ENCODE peak calls at places on chromosome 9, in eight cellular contexts. One of them, this sample, is unnamed.

GRCh38 chr9:88989961-88990570 is 1.2 kb upstream of the S1PR3 start:
- DNase-seq in GM12865: no peak
- DNase-seq in activated T-helper 1 cell treated with anti-CD3 and anti-CD28 coated beads, Interleukin-12 subunit alpha, Interleukin-12 subunit beta, Interleukin-2, Interleukin-4 antibody, amounts not matched to agents 30 ng/mL and 10 ng/mL and 1 ng/mL, durations not matched to agents 14 hours and 24 hours and 36 hours: no peak
- DNase-seq in HL-60: no peak
- DNase-seq in hypothalamus: no peak
- DNase-seq in fibroblast of the conjunctiva: no peak
- DNase-seq in hepatocyte: no peak
- DNase-seq in neural crest cell: no peak
- DNase-seq in this sample: no peak

GRCh38 chr9:117772960-117773359 is 68.8 kb downstream of the TLR4 start:
- DNase-seq in GM12865: no peak
- DNase-seq in activated T-helper 1 cell treated with anti-CD3 and anti-CD28 coated beads, Interleukin-12 subunit alpha, Interleukin-12 subunit beta, Interleukin-2, Interleukin-4 antibody, amounts not matched to agents 30 ng/mL and 10 ng/mL and 1 ng/mL, durations not matched to agents 14 hours and 24 hours and 36 hours: no peak
- DNase-seq in HL-60: no peak
- DNase-seq in hypothalamus: no peak
- DNase-seq in fibroblast of the conjunctiva: peak; percentile 21
- DNase-seq in hepatocyte: peak; percentile 56
- DNase-seq in neural crest cell: no peak
- DNase-seq in this sample: peak; percentile 55

GRCh38 chr9:23825700-23826099 is 340 bp downstream of the ELAVL2 start:
- DNase-seq in GM12865: no peak
- DNase-seq in activated T-helper 1 cell treated with anti-CD3 and anti-CD28 coated beads, Interleukin-12 subunit alpha, Interleukin-12 subunit beta, Interleukin-2, Interleukin-4 antibody, amounts not matched to agents 30 ng/mL and 10 ng/mL and 1 ng/mL, durations not matched to agents 14 hours and 24 hours and 36 hours: no peak
- DNase-seq in HL-60: no peak
- DNase-seq in hypothalamus: no peak
- DNase-seq in fibroblast of the conjunctiva: no peak
- DNase-seq in hepatocyte: no peak
- DNase-seq in neural crest cell: no peak
- DNase-seq in this sample: no peak

GRCh38 chr9:131481441-131482342 is 21.0 kb upstream of the POMT1 start:
- DNase-seq in GM12865: no peak
- DNase-seq in activated T-helper 1 cell treated with anti-CD3 and anti-CD28 coated beads, Interleukin-12 subunit alpha, Interleukin-12 subunit beta, Interleukin-2, Interleukin-4 antibody, amounts not matched to agents 30 ng/mL and 10 ng/mL and 1 ng/mL, durations not matched to agents 14 hours and 24 hours and 36 hours: no peak
- DNase-seq in HL-60: no peak
- DNase-seq in hypothalamus: no peak
- DNase-seq in fibroblast of the conjunctiva: no peak
- DNase-seq in hepatocyte: peak; percentile 53
- DNase-seq in neural crest cell: no peak
- DNase-seq in this sample: no peak

GRCh38 chr9:134024393-134024792 is 888 bp upstream of the BRD3OS start:
- DNase-seq in GM12865: no peak
- DNase-seq in activated T-helper 1 cell treated with anti-CD3 and anti-CD28 coated beads, Interleukin-12 subunit alpha, Interleukin-12 subunit beta, Interleukin-2, Interleukin-4 antibody, amounts not matched to agents 30 ng/mL and 10 ng/mL and 1 ng/mL, durations not matched to agents 14 hours and 24 hours and 36 hours: no peak
- DNase-seq in HL-60: no peak
- DNase-seq in hypothalamus: no peak
- DNase-seq in fibroblast of the conjunctiva: no peak
- DNase-seq in hepatocyte: no peak
- DNase-seq in neural crest cell: no peak
- DNase-seq in this sample: no peak

GRCh38 chr9:292915-293314 is 78.2 kb downstream of the DOCK8 start:
- DNase-seq in GM12865: no peak
- DNase-seq in activated T-helper 1 cell treated with anti-CD3 and anti-CD28 coated beads, Interleukin-12 subunit alpha, Interleukin-12 subunit beta, Interleukin-2, Interleukin-4 antibody, amounts not matched to agents 30 ng/mL and 10 ng/mL and 1 ng/mL, durations not matched to agents 14 hours and 24 hours and 36 hours: no peak
- DNase-seq in HL-60: no peak
- DNase-seq in hypothalamus: no peak
- DNase-seq in fibroblast of the conjunctiva: no peak
- DNase-seq in hepatocyte: no peak
- DNase-seq in neural crest cell: no peak
- DNase-seq in this sample: no peak

GRCh38 chr9:127455299-127455992 is 4.1 kb downstream of the LRSAM1 start:
- DNase-seq in GM12865: peak; percentile 30
- DNase-seq in activated T-helper 1 cell treated with anti-CD3 and anti-CD28 coated beads, Interleukin-12 subunit alpha, Interleukin-12 subunit beta, Interleukin-2, Interleukin-4 antibody, amounts not matched to agents 30 ng/mL and 10 ng/mL and 1 ng/mL, durations not matched to agents 14 hours and 24 hours and 36 hours: no peak
- DNase-seq in HL-60: peak; percentile 89
- DNase-seq in hypothalamus: no peak
- DNase-seq in fibroblast of the conjunctiva: no peak
- DNase-seq in hepatocyte: no peak
- DNase-seq in neural crest cell: no peak
- DNase-seq in this sample: no peak

GRCh38 chr9:69325409-69326212 is 596 bp downstream of the ENTREP1 start:
- DNase-seq in GM12865: no peak
- DNase-seq in activated T-helper 1 cell treated with anti-CD3 and anti-CD28 coated beads, Interleukin-12 subunit alpha, Interleukin-12 subunit beta, Interleukin-2, Interleukin-4 antibody, amounts not matched to agents 30 ng/mL and 10 ng/mL and 1 ng/mL, durations not matched to agents 14 hours and 24 hours and 36 hours: no peak
- DNase-seq in HL-60: no peak
- DNase-seq in hypothalamus: peak; percentile 16
- DNase-seq in fibroblast of the conjunctiva: no peak
- DNase-seq in hepatocyte: peak; percentile 43
- DNase-seq in neural crest cell: no peak
- DNase-seq in this sample: no peak

GRCh38 chr9:29199975-29200374 is 1626.7 kb upstream of the C9orf72 start:
- DNase-seq in GM12865: no peak
- DNase-seq in activated T-helper 1 cell treated with anti-CD3 and anti-CD28 coated beads, Interleukin-12 subunit alpha, Interleukin-12 subunit beta, Interleukin-2, Interleukin-4 antibody, amounts not matched to agents 30 ng/mL and 10 ng/mL and 1 ng/mL, durations not matched to agents 14 hours and 24 hours and 36 hours: no peak
- DNase-seq in HL-60: no peak
- DNase-seq in hypothalamus: no peak
- DNase-seq in fibroblast of the conjunctiva: no peak
- DNase-seq in hepatocyte: no peak
- DNase-seq in neural crest cell: no peak
- DNase-seq in this sample: no peak

GRCh38 chr9:127087411-127087810 is 35.0 kb downstream of the ANGPTL2 start:
- DNase-seq in GM12865: no peak
- DNase-seq in activated T-helper 1 cell treated with anti-CD3 and anti-CD28 coated beads, Interleukin-12 subunit alpha, Interleukin-12 subunit beta, Interleukin-2, Interleukin-4 antibody, amounts not matched to agents 30 ng/mL and 10 ng/mL and 1 ng/mL, durations not matched to agents 14 hours and 24 hours and 36 hours: no peak
- DNase-seq in HL-60: no peak
- DNase-seq in hypothalamus: no peak
- DNase-seq in fibroblast of the conjunctiva: no peak
- DNase-seq in hepatocyte: no peak
- DNase-seq in neural crest cell: no peak
- DNase-seq in this sample: no peak

GRCh38 chr9:121353246-121353975 is 16.6 kb downstream of the STOM start:
- DNase-seq in GM12865: peak; percentile 54
- DNase-seq in activated T-helper 1 cell treated with anti-CD3 and anti-CD28 coated beads, Interleukin-12 subunit alpha, Interleukin-12 subunit beta, Interleukin-2, Interleukin-4 antibody, amounts not matched to agents 30 ng/mL and 10 ng/mL and 1 ng/mL, durations not matched to agents 14 hours and 24 hours and 36 hours: peak; percentile 73
- DNase-seq in HL-60: peak; percentile 80
- DNase-seq in hypothalamus: no peak
- DNase-seq in fibroblast of the conjunctiva: no peak
- DNase-seq in hepatocyte: no peak
- DNase-seq in neural crest cell: no peak
- DNase-seq in this sample: no peak

GRCh38 chr9:115952667-115953316 is 200.8 kb upstream of the PAPPA start:
- DNase-seq in GM12865: no peak
- DNase-seq in activated T-helper 1 cell treated with anti-CD3 and anti-CD28 coated beads, Interleukin-12 subunit alpha, Interleukin-12 subunit beta, Interleukin-2, Interleukin-4 antibody, amounts not matched to agents 30 ng/mL and 10 ng/mL and 1 ng/mL, durations not matched to agents 14 hours and 24 hours and 36 hours: no peak
- DNase-seq in HL-60: no peak
- DNase-seq in hypothalamus: no peak
- DNase-seq in fibroblast of the conjunctiva: peak; percentile 36
- DNase-seq in hepatocyte: no peak
- DNase-seq in neural crest cell: no peak
- DNase-seq in this sample: peak; percentile 65

GRCh38 chr9:20309209-20309608 is 313.1 kb downstream of the MLLT3 start:
- DNase-seq in GM12865: no peak
- DNase-seq in activated T-helper 1 cell treated with anti-CD3 and anti-CD28 coated beads, Interleukin-12 subunit alpha, Interleukin-12 subunit beta, Interleukin-2, Interleukin-4 antibody, amounts not matched to agents 30 ng/mL and 10 ng/mL and 1 ng/mL, durations not matched to agents 14 hours and 24 hours and 36 hours: no peak
- DNase-seq in HL-60: no peak
- DNase-seq in hypothalamus: no peak
- DNase-seq in fibroblast of the conjunctiva: no peak
- DNase-seq in hepatocyte: no peak
- DNase-seq in neural crest cell: no peak
- DNase-seq in this sample: no peak

This sample was measured in stromal cell of bone marrow.